ENCODE peak calls at places on chromosomes 12 and 14, in five cellular contexts. Q, U, B, M and E are unnamed samples.

GRCh38 chr12:48631071-48631470 is 51.0 kb downstream of the KANSL2 start:
- DNase-seq in Q (no peak), U (no peak), B (no peak), M (no peak), E (no peak)

GRCh38 chr12:131856366-131857097 is 28.3 kb downstream of the MMP17 start:
- DNase-seq in Q (no peak), U (no peak), B (peak), M (no peak), E (no peak)

GRCh38 chr12:124904306-124905098 is 9.9 kb downstream of the UBC start:
- DNase-seq in Q (no peak), U (no peak), B (peak), M (peak), E (peak)

GRCh38 chr12:74541074-74541473 is 3.4 kb downstream of the ATXN7L3B start:
- DNase-seq in Q (peak), U (no peak), B (no peak), M (no peak), E (no peak)

GRCh38 chr14:64734990-64735389 is 30.8 kb downstream of the PLEKHG3 start:
- DNase-seq in Q (no peak), U (no peak), B (no peak), M (no peak), E (no peak)

GRCh38 chr12:106114084-106115068 is 24.4 kb downstream of the NUAK1 start:
- DNase-seq in Q (no peak), U (no peak), B (peak), M (no peak), E (no peak)

GRCh38 chr12:12818693-12819092 is 5.5 kb downstream of the DDX47 start:
- DNase-seq in Q (no peak), U (no peak), B (no peak), M (no peak), E (no peak)

GRCh38 chr12:64269161-64269560 is 47.1 kb upstream of the KICS2 start:
- DNase-seq in Q (no peak), U (no peak), B (no peak), M (no peak), E (no peak)

GRCh38 chr12:111826982-111827381 is 15.0 kb upstream of the MAPKAPK5 start:
- DNase-seq in Q (no peak), U (no peak), B (no peak), M (no peak), E (no peak)

GRCh38 chr12:90029317-90029716 is 320.7 kb upstream of the ATP2B1 start:
- DNase-seq in Q (no peak), U (no peak), B (no peak), M (no peak), E (no peak)

GRCh38 chr12:53222170-53223005 is 9.6 kb downstream of the RARG start:
- DNase-seq in Q (peak), U (no peak), B (no peak), M (no peak), E (no peak)

GRCh38 chr14:80239631-80240030 is 28.3 kb upstream of the DIO2 start:
- DNase-seq in Q (no peak), U (no peak), B (no peak), M (no peak), E (no peak)

GRCh38 chr14:73829526-73830431 is 21.9 kb upstream of the PTGR2 start:
- DNase-seq in Q (no peak), U (peak), B (no peak), M (no peak), E (no peak)

GRCh38 chr12:122935318-122935717 is 30.9 kb downstream of the ABCB9 start:
- DNase-seq in Q (no peak), U (no peak), B (no peak), M (no peak), E (no peak)

GRCh38 chr12:11787921-11788849 is 138.7 kb downstream of the ETV6 start:
- DNase-seq in Q (no peak), U (no peak), B (no peak), M (no peak), E (no peak)

GRCh38 chr12:96063046-96063445 is 27.7 kb upstream of the LTA4H start:
- DNase-seq in Q (no peak), U (no peak), B (no peak), M (no peak), E (no peak)

GRCh38 chr12:28759334-28759733 is 389.7 kb upstream of the FAR2 start:
- DNase-seq in Q (peak), U (no peak), B (no peak), M (peak), E (peak)

GRCh38 chr12:52847335-52848102 is 1.3 kb downstream of the KRT78 start:
- DNase-seq in Q (no peak), U (no peak), B (no peak), M (peak), E (no peak)

GRCh38 chr14:80906336-80906735 is 35.2 kb downstream of the CEP128 start:
- DNase-seq in Q (no peak), U (no peak), B (no peak), M (no peak), E (peak)

GRCh38 chr14:85534914-85535313 is 5.0 kb downstream of the FLRT2 start:
- DNase-seq in Q (no peak), U (no peak), B (no peak), M (no peak), E (no peak)

GRCh38 chr12:7076493-7076892 is 15.8 kb downstream of the C1R start:
- DNase-seq in Q (no peak), U (no peak), B (no peak), M (no peak), E (no peak)

GRCh38 chr14:24298892-24299254 is 707 bp downstream of the DHRS1 start:
- DNase-seq in Q (peak), U (no peak), B (no peak), M (peak), E (no peak)

GRCh38 chr12:130444081-130444480 is 106.4 kb downstream of the PIWIL1 start:
- DNase-seq in Q (no peak), U (no peak), B (no peak), M (no peak), E (no peak)